ENCODE peak calls at places on chromosome 14, in five cellular contexts. M is IMR-90; B is Kasumi-1; G is M059J; R is activated CD4-positive, alpha-beta T cell treated with anti-CD3 and anti-CD28 coated beads for 48 hours. L is an unnamed sample.

GRCh38 chr14:101709962-101710891 is 51.3 kb upstream of the PPP2R5C start:
- DNase-seq in M (no peak), B (no peak), G (no peak), R (no peak), L (peak; percentile 11)

GRCh38 chr14:26415618-26416123 is 182.2 kb downstream of the NOVA1 start:
- DNase-seq in M (no peak), B (no peak), G (no peak), R (no peak), L (no peak)

GRCh38 chr14:79294506-79294905 is 916.8 kb downstream of the DIO2 start:
- DNase-seq in M (peak; percentile 55), B (no peak), G (peak; percentile 51), R (no peak), L (no peak)

GRCh38 chr14:73977896-73978295 is 27.8 kb downstream of the COQ6 start:
- DNase-seq in M (peak; percentile 86), B (no peak), G (peak; percentile 17), R (no peak), L (no peak)

GRCh38 chr14:100605230-100605629 is 18.0 kb upstream of the BEGAIN start:
- DNase-seq in M (no peak), B (no peak), G (no peak), R (no peak), L (no peak)

GRCh38 chr14:24298892-24299254 is 707 bp downstream of the DHRS1 start:
- DNase-seq in M (peak; percentile 77), B (no peak), G (peak; percentile 95), R (peak; percentile 32), L (peak; percentile 92)

GRCh38 chr14:76576047-76576741 is 185.1 kb upstream of the VASH1 start:
- DNase-seq in M (peak; percentile 1), B (no peak), G (peak; percentile 43), R (no peak), L (no peak)

GRCh38 chr14:53954551-53955233 is 1.9 kb downstream of the BMP4 start:
- DNase-seq in M (peak; percentile 36), B (no peak), G (peak; percentile 60), R (peak; percentile 47), L (peak; percentile 19)

GRCh38 chr14:105173901-105174894 is 5.6 kb upstream of the JAG2 start:
- DNase-seq in M (no peak), B (peak; percentile 51), G (no peak), R (peak; percentile 43), L (no peak)